ENCODE peak calls at places on chromosomes 2 and 18, in six cellular contexts. D is AG09309, F is fibroblast of lung, U is A673, P is fibroblast of villous mesenchyme, K is SK-N-SH. Z is an unnamed sample.

GRCh38 chr18:74402806-74403433 is 54.2 kb downstream of the DIPK1C start:
- DNase-seq in D (no peak), F (no peak), U (no peak), P (no peak), K (no peak), Z (no peak)

GRCh38 chr2:47569658-47570398 is 166.9 kb downstream of the MSH2 start:
- DNase-seq in D (no peak), F (peak; percentile 27), U (peak; percentile 24), P (no peak), K (peak; percentile 82), Z (no peak)

GRCh38 chr2:5915926-5916325 is 223.7 kb downstream of the SOX11 start:
- DNase-seq in D (no peak), F (peak; percentile 38), U (peak; percentile 79), P (no peak), K (no peak), Z (peak; percentile 10)

GRCh38 chr2:72685666-72686065 is 140.2 kb downstream of the EXOC6B start:
- DNase-seq in D (no peak), F (no peak), U (peak; percentile 58), P (no peak), K (no peak), Z (no peak)

GRCh38 chr2:40228296-40228695 is 223.6 kb downstream of the SLC8A1 start:
- DNase-seq in D (no peak), F (no peak), U (no peak), P (no peak), K (no peak), Z (no peak)

GRCh38 chr2:4715065-4715464 is 977.1 kb upstream of the SOX11 start:
- DNase-seq in D (no peak), F (no peak), U (peak; percentile 72), P (no peak), K (no peak), Z (no peak)

GRCh38 chr18:50091495-50092249 is 103.3 kb downstream of the MYO5B start:
- DNase-seq in D (no peak), F (peak; percentile 38), U (no peak), P (no peak), K (no peak), Z (no peak)

GRCh38 chr2:25552343-25552742 is 121.0 kb downstream of the DTNB start:
- DNase-seq in D (no peak), F (no peak), U (no peak), P (no peak), K (no peak), Z (no peak)

GRCh38 chr2:168780671-168781071 is 21.8 kb upstream of the NOSTRIN start:
- DNase-seq in D (no peak), F (peak; percentile 68), U (no peak), P (no peak), K (no peak), Z (no peak)

GRCh38 chr2:127637725-127638252 is 8.2 kb upstream of the GPR17 start:
- DNase-seq in D (no peak), F (peak; percentile 82), U (peak; percentile 89), P (peak; percentile 73), K (no peak), Z (peak; percentile 82)

GRCh38 chr2:206240335-206240734 is 34.1 kb upstream of the ZDBF2 start:
- DNase-seq in D (no peak), F (no peak), U (no peak), P (no peak), K (no peak), Z (peak; percentile 33)

GRCh38 chr2:125684256-125684655 is 971.7 kb upstream of the GYPC start:
- DNase-seq in D (no peak), F (no peak), U (no peak), P (no peak), K (no peak), Z (no peak)

GRCh38 chr18:24054130-24054529 is 39.6 kb downstream of the TTC39C start:
- DNase-seq in D (no peak), F (peak; percentile 86), U (no peak), P (no peak), K (no peak), Z (peak; percentile 85)

GRCh38 chr2:203718087-203718486 is 11.6 kb downstream of the CD28 start:
- DNase-seq in D (no peak), F (peak; percentile 13), U (no peak), P (no peak), K (no peak), Z (no peak)

GRCh38 chr2:133346654-133347053 is 221.6 kb downstream of the NCKAP5 start:
- DNase-seq in D (peak; percentile 78), F (peak; percentile 88), U (peak; percentile 23), P (peak; percentile 17), K (no peak), Z (peak; percentile 69)

GRCh38 chr2:120227111-120227991 is 4.2 kb upstream of the TMEM185B start:
- DNase-seq in D (no peak), F (no peak), U (no peak), P (no peak), K (no peak), Z (no peak)

GRCh38 chr18:23422751-23423418 is 30.2 kb upstream of the RIOK3 start:
- DNase-seq in D (no peak), F (peak; percentile 54), U (no peak), P (peak; percentile 46), K (peak; percentile 21), Z (peak; percentile 85)

GRCh38 chr2:233430091-233430490 is 75.8 kb downstream of the DGKD start:
- DNase-seq in D (peak; percentile 33), F (peak; percentile 35), U (peak; percentile 83), P (peak; percentile 93), K (no peak), Z (peak; percentile 50)

GRCh38 chr2:101684313-101684712 is 13.2 kb upstream of the MAP4K4 start:
- DNase-seq in D (no peak), F (no peak), U (no peak), P (no peak), K (no peak), Z (no peak)

GRCh38 chr2:226771067-226771466 is 28.6 kb downstream of the IRS1 start:
- DNase-seq in D (no peak), F (no peak), U (no peak), P (no peak), K (no peak), Z (no peak)

GRCh38 chr2:68740184-68740914 is 5.7 kb downstream of the ARHGAP25 start:
- DNase-seq in D (no peak), F (peak; percentile 71), U (no peak), P (peak; percentile 77), K (no peak), Z (no peak)

GRCh38 chr18:39485696-39486095 is 1920.1 kb upstream of the CELF4 start:
- DNase-seq in D (no peak), F (peak; percentile 51), U (no peak), P (peak; percentile 6), K (peak; percentile 19), Z (no peak)

GRCh38 chr18:73986711-73987110 is 160.9 kb downstream of the FBXO15 start:
- DNase-seq in D (no peak), F (peak; percentile 14), U (no peak), P (peak; percentile 23), K (no peak), Z (peak; percentile 3)

GRCh38 chr2:8684885-8685696 is 3.2 kb downstream of the ID2 start:
- DNase-seq in D (no peak), F (peak; percentile 52), U (peak; percentile 71), P (no peak), K (no peak), Z (peak; percentile 50)

GRCh38 chr2:8681786-8682692 is at the start of gene ID2:
- DNase-seq in D (peak; percentile 95), F (peak; percentile 98), U (peak; percentile 100), P (peak; percentile 98), K (peak; percentile 98), Z (peak; percentile 99)

GRCh38 chr2:8685697-8686358 is 4.0 kb downstream of the ID2 start:
- DNase-seq in D (no peak), F (peak; percentile 24), U (peak; percentile 87), P (no peak), K (peak; percentile 95), Z (peak; percentile 27)

GRCh38 chr2:8682719-8683667 is 1.1 kb downstream of the ID2 start:
- DNase-seq in D (no peak), F (peak; percentile 50), U (peak; percentile 69), P (peak; percentile 57), K (peak; percentile 77), Z (peak; percentile 69)

DNA sequence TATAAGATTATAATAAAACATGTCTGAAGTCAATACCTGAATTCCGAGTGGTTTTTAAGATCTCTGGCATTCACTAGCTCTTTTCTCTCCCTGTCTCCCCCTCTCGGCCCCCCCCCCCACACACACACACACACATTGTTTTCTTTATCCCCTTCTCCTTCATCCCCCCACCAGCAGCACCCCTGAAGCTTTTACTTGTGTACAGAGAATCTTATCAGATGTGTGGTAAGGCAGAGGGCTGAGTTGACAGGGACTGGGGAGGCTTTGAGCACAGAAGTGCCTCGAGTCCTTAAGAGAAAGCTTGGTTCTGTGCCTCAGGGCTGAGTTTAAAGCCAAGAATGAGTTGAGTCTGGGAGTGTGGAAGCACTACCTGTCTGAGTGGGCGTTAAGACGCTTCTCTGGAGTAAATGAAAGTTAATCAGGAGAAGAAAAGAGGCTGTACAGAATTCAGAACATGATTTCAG is 2.6 kb downstream of the ID2 start:
- DNase-seq in D (no peak), F (peak; percentile 54), U (peak; percentile 66), P (no peak), K (peak; percentile 52), Z (peak; percentile 30)
- H3K4me3 ChIP-seq in D (peak overlapping the region; percentile 61), F (peak overlapping the region; percentile 86), U (peak overlapping the region; percentile 87), P (peak overlapping the region; percentile 45), K (peak overlapping the region; percentile 98), Z (peak overlapping the region; percentile 95)

DNA sequence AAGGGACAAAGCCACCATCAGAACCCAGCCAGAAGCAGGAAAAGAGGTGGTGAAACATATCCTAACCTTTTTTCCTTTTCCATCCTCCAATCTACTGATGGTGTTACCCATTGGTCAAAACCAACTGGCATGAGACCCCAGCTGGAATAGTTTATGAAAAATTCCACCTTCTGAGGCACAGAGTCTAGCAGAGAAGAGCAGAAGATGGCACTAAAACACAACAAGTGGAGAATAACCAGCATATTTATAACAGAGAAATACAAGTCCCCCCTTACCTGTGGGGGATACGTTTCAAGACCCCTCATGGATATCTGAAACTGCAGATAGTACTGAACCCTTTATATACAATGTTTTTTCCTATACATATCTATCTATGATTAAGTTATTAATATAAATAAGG is 4.9 kb upstream of the INPP1 start:
- DNase-seq in D (no peak), F (no peak), U (no peak), P (no peak), K (no peak), Z (no peak)
- TF ChIP-seq CTCF in D (no peak), F (no peak), U (no peak), P (no peak), K (peak; percentile 7), Z (no peak)

DNA sequence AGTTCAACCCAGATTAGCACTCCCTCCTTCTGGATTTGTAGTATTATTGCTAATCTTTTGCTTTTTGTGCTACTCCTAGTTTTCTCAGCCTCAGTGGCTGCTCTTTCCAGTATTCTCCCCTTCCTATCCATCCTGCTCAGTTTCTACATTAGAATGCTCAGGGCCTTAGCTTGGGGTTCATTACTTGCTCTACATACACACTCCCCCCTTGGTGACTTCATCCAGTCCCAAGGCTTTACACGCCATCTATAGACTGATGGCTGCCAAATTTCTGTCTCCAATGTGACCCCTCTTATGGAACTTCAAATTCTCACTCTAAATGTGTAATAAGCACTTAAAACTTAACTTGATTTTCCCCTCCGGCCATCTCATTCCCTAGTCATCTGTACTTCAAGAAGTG is 425.4 kb upstream of the FANCL start:
- DNase-seq in D (no peak), F (no peak), U (no peak), P (no peak), K (no peak), Z (no peak)
- H3K4me3 ChIP-seq in D (no peak overlapping the region), F (no peak overlapping the region), U (no peak overlapping the region), P (no peak overlapping the region), K (no peak overlapping the region), Z (no peak overlapping the region)

GRCh38 chr2:219253753-219254589 is at the start of gene TUBA4A:
- DNase-seq in D (no peak), F (peak; percentile 52), U (peak; percentile 86), P (no peak), K (peak; percentile 98), Z (peak; percentile 53)
- TF ChIP-seq CTCF in D (no peak), F (no peak), U (no peak), P (no peak), K (no peak), Z (no peak)

GRCh38 chr18:12993439-12993838 is 2.3 kb downstream of the CEP192 start:
- DNase-seq in D (no peak), F (no peak), U (no peak), P (no peak), K (no peak), Z (no peak)
- H3K4me3 ChIP-seq in D (no peak overlapping the region), F (no peak overlapping the region), U (no peak overlapping the region), P (no peak overlapping the region), K (no peak overlapping the region), Z (no peak overlapping the region)

Z was measured in AG10803.